ENCODE peak calls at places on chromosome 4, in seven cellular contexts. A is H7; Z is WERI-Rb-1; X is effector memory CD4-positive, alpha-beta T cell; L is transverse colon; H is K562; E is PC-3. C is an unnamed sample. For H3K36me3 and H3K27me3, the result is how much of the 10 kb centered on the place peaks cover.

GRCh38 chr4:128573781-128574508 is 235.6 kb upstream of the JADE1 start:
- DNase-seq in L (no peak), E (peak), H (no peak), X (no peak), A (no peak), Z (no peak), C (no peak)

GRCh38 chr4:123102897-123103489 is 180.6 kb upstream of the NUDT6 start:
- DNase-seq in E (peak), X (no peak), L (no peak), A (peak), H (peak), Z (no peak), C (peak)

GRCh38 chr4:138639018-138639876 is 376.3 kb upstream of the NOCT start:
- DNase-seq in X (no peak), A (no peak), Z (no peak), H (no peak), E (peak), L (no peak), C (no peak)

GRCh38 chr4:37922323-37922722 is 31.4 kb downstream of the TBC1D1 start:
- DNase-seq in H (no peak), X (no peak), Z (no peak), E (no peak), A (no peak), L (no peak), C (no peak)

GRCh38 chr4:85127653-85128052 is 161.2 kb upstream of the WDFY3 start:
- DNase-seq in H (peak), L (no peak), X (no peak), Z (peak), A (peak), E (peak), C (peak)

GRCh38 chr4:41009411-41009810 is 204.9 kb downstream of the APBB2 start:
- DNase-seq in E (peak), L (no peak), H (no peak), A (no peak), Z (no peak), X (no peak), C (no peak)

GRCh38 chr4:147157860-147158701 is 212.4 kb upstream of the TTC29 start:
- DNase-seq in H (no peak), E (peak), X (no peak), A (peak), L (peak), Z (peak), C (peak)

GRCh38 chr4:56158483-56158882 is 209.7 kb downstream of the CEP135 start:
- DNase-seq in E (no peak), Z (no peak), A (no peak), L (peak), X (no peak), H (no peak), C (no peak)

GRCh38 chr4:140884431-140885058 is 128.4 kb upstream of the TBC1D9 start:
- DNase-seq in E (peak), L (peak), Z (peak), A (peak), H (peak), X (no peak), C (peak)

GRCh38 chr4:152243890-152244595 is 291.8 kb downstream of the FBXW7 start:
- DNase-seq in Z (no peak), E (no peak), A (no peak), X (no peak), L (no peak), H (no peak), C (no peak)

GRCh38 chr4:161356351-161356750 is 807.4 kb downstream of the FSTL5 start:
- DNase-seq in Z (no peak), H (no peak), L (no peak), A (no peak), E (no peak), X (no peak), C (no peak)

GRCh38 chr4:8176547-8177399 is 18.2 kb upstream of the ABLIM2 start:
- DNase-seq in E (peak), Z (peak), X (no peak), H (peak), L (peak), A (peak), C (peak)

GRCh38 chr4:53150631-53151488 is 215.0 kb downstream of the SCFD2 start:
- DNase-seq in H (no peak), E (no peak), X (no peak), Z (no peak), A (no peak), L (no peak), C (peak)

GRCh38 chr4:3010998-3011397 is 47.6 kb downstream of the GRK4 start:
- DNase-seq in X (no peak), H (no peak), A (no peak), L (no peak), Z (no peak), E (peak), C (no peak)

GRCh38 chr4:65437102-65437501 is 233.2 kb downstream of the EPHA5 start:
- DNase-seq in E (no peak), X (no peak), H (no peak), L (no peak), Z (no peak), A (no peak), C (peak)

GRCh38 chr4:101790521-101791188 is at the start of gene BANK1:
- DNase-seq in Z (no peak), H (no peak), E (peak), L (peak), A (peak), X (no peak), C (no peak)

GRCh38 chr4:54318904-54319303 is 89.8 kb downstream of the PDGFRA start:
- DNase-seq in Z (no peak), A (peak), E (peak), L (no peak), X (no peak), H (peak), C (peak)

GRCh38 chr4:153217440-153217839 is 13.2 kb downstream of the TRIM2 start:
- DNase-seq in H (no peak), Z (no peak), E (no peak), A (no peak), X (no peak), L (no peak), C (no peak)

GRCh38 chr4:128521634-128522253 is 234.1 kb upstream of the PGRMC2 start:
- DNase-seq in X (no peak), L (no peak), A (no peak), H (peak), E (peak), Z (no peak), C (no peak)

GRCh38 chr4:41658106-41658505 is 90.4 kb downstream of the PHOX2B start:
- DNase-seq in X (no peak), L (no peak), H (no peak), E (peak), Z (no peak), A (no peak), C (no peak)

GRCh38 chr4:163701915-163702314 is 207.4 kb downstream of the TMA16 start:
- DNase-seq in E (no peak), A (no peak), H (no peak), Z (no peak), X (no peak), L (no peak), C (no peak)

GRCh38 chr4:56990109-56990508 is 11.4 kb downstream of the POLR2B start:
- DNase-seq in H (no peak), X (no peak), Z (no peak), A (no peak), E (peak), L (no peak), C (no peak)

GRCh38 chr4:131344761-131345160 is 1804.3 kb upstream of the PCDH10 start:
- DNase-seq in E (no peak), H (no peak), A (no peak), Z (no peak), X (no peak), L (no peak), C (peak)

GRCh38 chr4:102219143-102219542 is 126.1 kb downstream of the SLC39A8 start:
- DNase-seq in E (no peak), X (no peak), L (no peak), A (no peak), Z (no peak), H (no peak), C (peak)

GRCh38 chr4:101135371-101136010 is 211.8 kb downstream of the PPP3CA start:
- DNase-seq in L (no peak), X (no peak), H (no peak), A (no peak), E (no peak), Z (no peak), C (no peak)

GRCh38 chr4:153426207-153426886 is 39.8 kb upstream of the TMEM131L start:
- DNase-seq in Z (no peak), E (no peak), X (no peak), A (no peak), L (no peak), H (no peak), C (no peak)

GRCh38 chr4:125440814-125441213 is 126.1 kb downstream of the FAT4 start:
- DNase-seq in E (no peak), X (no peak), L (no peak), H (no peak), Z (no peak), A (no peak), C (no peak)

GRCh38 chr4:12579172-12579571 is 905.0 kb downstream of the RAB28 start:
- DNase-seq in E (peak), L (no peak), X (no peak), Z (no peak), A (no peak), H (no peak), C (no peak)

GRCh38 chr4:7347981-7348380 is 86.7 kb downstream of the PSAPL1 start:
- DNase-seq in X (no peak), Z (no peak), A (no peak), L (no peak), E (peak), H (no peak), C (no peak)

GRCh38 chr4:109412805-109413204 is 20.8 kb upstream of the SEC24B start:
- DNase-seq in L (no peak), H (no peak), E (no peak), A (no peak), X (no peak), Z (no peak), C (no peak)

GRCh38 chr4:39450618-39451017 is 8.1 kb downstream of the RPL9 start:
- DNase-seq in H (no peak), X (no peak), L (no peak), E (no peak), Z (no peak), A (no peak), C (no peak)
- H3K36me3 ChIP-seq in H (half or more), X (under half), L (under half), E (under half), Z (half or more), A (under half), C (half or more)

GRCh38 chr4:30722916-30723270 is 2.7 kb downstream of the PCDH7 start:
- DNase-seq in A (peak), H (no peak), E (no peak), X (no peak), L (no peak), Z (peak), C (no peak)
- H3K27me3 ChIP-seq in A (half or more), H (under half), E (under half), X (under half), L (half or more), Z (under half), C (under half)

GRCh38 chr4:1711055-1711905 is 839 bp downstream of the SLBP start:
- DNase-seq in E (peak), L (peak), X (no peak), H (peak), Z (no peak), A (no peak), C (peak)

GRCh38 chr4:1706358-1706757 is 5.8 kb downstream of the SLBP start:
- DNase-seq in Z (no peak), L (no peak), E (no peak), H (no peak), X (no peak), A (no peak), C (no peak)

GRCh38 chr4:1703880-1704279 is 8.2 kb downstream of the SLBP start:
- DNase-seq in A (no peak), H (no peak), L (no peak), X (no peak), Z (no peak), E (no peak), C (no peak)

GRCh38 chr4:1708581-1708980 is 3.5 kb downstream of the SLBP start:
- DNase-seq in X (no peak), E (no peak), A (no peak), H (no peak), Z (no peak), L (no peak), C (no peak)

GRCh38 chr4:1705732-1706131 is 6.4 kb downstream of the SLBP start:
- DNase-seq in L (no peak), Z (no peak), H (no peak), A (no peak), E (no peak), X (no peak), C (no peak)
- H3K36me3 ChIP-seq in L (under half), Z (half or more), H (half or more), A (under half), E (under half), X (under half), C (half or more)

GRCh38 chr4:190015538-190016368 is 11.3 kb downstream of the FRG2 start:
- DNase-seq in L (no peak), H (no peak), A (peak), E (no peak), Z (no peak), X (no peak), C (no peak)

GRCh38 chr4:190019023-190019858 is 7.8 kb downstream of the FRG2 start:
- DNase-seq in H (no peak), Z (no peak), E (no peak), L (no peak), A (peak), X (no peak), C (no peak)

GRCh38 chr4:190016369-190017289 is 10.4 kb downstream of the FRG2 start:
- DNase-seq in Z (no peak), E (no peak), L (no peak), A (peak), H (no peak), X (no peak), C (no peak)

GRCh38 chr4:190018201-190018920 is 8.7 kb downstream of the FRG2 start:
- DNase-seq in A (peak), H (no peak), L (no peak), Z (no peak), X (no peak), E (no peak), C (no peak)

GRCh38 chr4:190017357-190018200 is 9.5 kb downstream of the FRG2 start:
- DNase-seq in A (peak), H (no peak), L (no peak), E (no peak), Z (no peak), X (no peak), C (no peak)
- H3K27me3 ChIP-seq in A (half or more), H (under half), L (half or more), E (under half), Z (half or more), X (under half), C (under half)

GRCh38 chr4:134324179-134324578 is 122.6 kb upstream of the PABPC4L start:
- DNase-seq in L (no peak), E (no peak), H (no peak), A (no peak), X (no peak), Z (no peak), C (no peak)
- H3K36me3 ChIP-seq in L (under half), E (under half), H (under half), A (under half), X (under half), Z (under half), C (under half)

DNA sequence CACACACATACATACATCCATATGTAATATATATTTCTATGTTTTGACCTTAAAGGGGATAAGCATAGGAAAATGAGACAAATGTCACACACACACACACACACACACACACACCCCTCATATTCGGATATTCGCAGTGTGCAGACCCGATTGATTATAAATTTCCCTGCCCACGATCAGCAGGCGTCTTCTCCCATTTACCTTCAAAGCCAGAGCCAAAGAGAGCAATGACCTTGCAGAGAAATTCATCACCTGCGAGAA is 485 bp downstream of the GPRIN3 start:
- DNase-seq in E (no peak), H (no peak), L (no peak), Z (no peak), A (no peak), X (no peak), C (no peak)
- H3K27me3 ChIP-seq in E (half or more), H (under half), L (under half), Z (under half), A (under half), X (under half), C (under half)

GRCh38 chr4:39900966-39901365 is 76.7 kb downstream of the PDS5A start:
- DNase-seq in E (peak), L (no peak), X (no peak), H (no peak), Z (no peak), A (no peak), C (no peak)

GRCh38 chr4:39893693-39894072 is 84.0 kb downstream of the PDS5A start:
- DNase-seq in X (no peak), E (no peak), Z (no peak), H (no peak), L (no peak), A (no peak), C (peak)

GRCh38 chr4:39898015-39898414 is 79.7 kb downstream of the PDS5A start:
- DNase-seq in A (no peak), E (no peak), Z (no peak), L (no peak), H (no peak), X (no peak), C (peak)

GRCh38 chr4:39899291-39899690 is 78.4 kb downstream of the PDS5A start:
- DNase-seq in Z (no peak), A (no peak), E (no peak), X (no peak), H (no peak), L (no peak), C (no peak)
- H3K36me3 ChIP-seq in Z (half or more), A (under half), E (under half), X (half or more), H (half or more), L (half or more), C (half or more)